ENCODE peak calls at places on chromosomes 3 and 15, in eight cellular contexts. V, Z, R, X, F, S, H and C are unnamed samples.

GRCh38 chr15:63601727-63602185 is 4.6 kb downstream of the FBXL22 start:
- DNase-seq in X (no peak), H (no peak), V (peak; percentile 73), Z (no peak), F (no peak), S (no peak), R (no peak), C (no peak)

GRCh38 chr3:127820871-127821853 is 1.2 kb downstream of the MGLL start:
- DNase-seq in X (no peak), Z (no peak), H (peak; percentile 42), V (peak; percentile 80), S (no peak), F (no peak), R (no peak), C (no peak)

GRCh38 chr3:158668506-158668905 is 3.9 kb downstream of the LXN start:
- DNase-seq in H (no peak), X (no peak), V (no peak), S (no peak), R (no peak), F (no peak), Z (no peak), C (no peak)

GRCh38 chr3:72830452-72831217 is 17.6 kb downstream of the SHQ1 start:
- DNase-seq in H (no peak), S (no peak), V (no peak), R (no peak), Z (no peak), X (no peak), F (no peak), C (no peak)

GRCh38 chr3:129305592-129306091 is 27.0 kb downstream of the HMCES start:
- DNase-seq in H (peak; percentile 81), X (peak; percentile 91), F (peak; percentile 98), Z (peak; percentile 92), S (no peak), R (peak; percentile 95), V (peak; percentile 76), C (peak; percentile 27)

GRCh38 chr3:147699175-147699838 is 290.1 kb downstream of the ZIC1 start:
- DNase-seq in S (no peak), X (no peak), V (no peak), Z (no peak), F (no peak), R (no peak), H (no peak), C (no peak)

GRCh38 chr3:78988324-78988723 is 779.5 kb downstream of the ROBO1 start:
- DNase-seq in V (no peak), H (no peak), S (no peak), R (no peak), Z (no peak), X (peak; percentile 28), F (no peak), C (no peak)

GRCh38 chr15:74399511-74400312 is 32.3 kb upstream of the CYP11A1 start:
- DNase-seq in R (no peak), X (no peak), Z (no peak), H (no peak), V (peak; percentile 22), F (no peak), S (no peak), C (no peak)

GRCh38 chr3:66555214-66555844 is 54.5 kb upstream of the LRIG1 start:
- DNase-seq in R (no peak), V (no peak), X (no peak), H (no peak), F (no peak), Z (no peak), S (no peak), C (no peak)

GRCh38 chr3:143184098-143184497 is 64.5 kb downstream of the CHST2 start:
- DNase-seq in Z (no peak), F (no peak), V (no peak), S (no peak), X (no peak), H (no peak), R (no peak), C (no peak)

GRCh38 chr3:58742239-58742638 is 75.7 kb upstream of the FAM3D start:
- DNase-seq in F (no peak), H (no peak), V (peak; percentile 27), X (no peak), R (no peak), Z (no peak), S (no peak), C (no peak)

GRCh38 chr3:184003187-184003967 is 14.3 kb downstream of the ABCC5 start:
- DNase-seq in X (no peak), H (no peak), V (no peak), Z (no peak), F (no peak), R (no peak), S (no peak), C (no peak)

GRCh38 chr15:60831540-60831939 is 352.6 kb upstream of the ICE2 start:
- DNase-seq in S (no peak), V (no peak), Z (no peak), H (no peak), X (no peak), R (no peak), F (no peak), C (no peak)

GRCh38 chr3:122074621-122075265 is 19.6 kb downstream of the CD86 start:
- DNase-seq in S (no peak), V (peak; percentile 34), H (peak; percentile 50), Z (no peak), X (no peak), F (no peak), R (no peak), C (no peak)

DNA sequence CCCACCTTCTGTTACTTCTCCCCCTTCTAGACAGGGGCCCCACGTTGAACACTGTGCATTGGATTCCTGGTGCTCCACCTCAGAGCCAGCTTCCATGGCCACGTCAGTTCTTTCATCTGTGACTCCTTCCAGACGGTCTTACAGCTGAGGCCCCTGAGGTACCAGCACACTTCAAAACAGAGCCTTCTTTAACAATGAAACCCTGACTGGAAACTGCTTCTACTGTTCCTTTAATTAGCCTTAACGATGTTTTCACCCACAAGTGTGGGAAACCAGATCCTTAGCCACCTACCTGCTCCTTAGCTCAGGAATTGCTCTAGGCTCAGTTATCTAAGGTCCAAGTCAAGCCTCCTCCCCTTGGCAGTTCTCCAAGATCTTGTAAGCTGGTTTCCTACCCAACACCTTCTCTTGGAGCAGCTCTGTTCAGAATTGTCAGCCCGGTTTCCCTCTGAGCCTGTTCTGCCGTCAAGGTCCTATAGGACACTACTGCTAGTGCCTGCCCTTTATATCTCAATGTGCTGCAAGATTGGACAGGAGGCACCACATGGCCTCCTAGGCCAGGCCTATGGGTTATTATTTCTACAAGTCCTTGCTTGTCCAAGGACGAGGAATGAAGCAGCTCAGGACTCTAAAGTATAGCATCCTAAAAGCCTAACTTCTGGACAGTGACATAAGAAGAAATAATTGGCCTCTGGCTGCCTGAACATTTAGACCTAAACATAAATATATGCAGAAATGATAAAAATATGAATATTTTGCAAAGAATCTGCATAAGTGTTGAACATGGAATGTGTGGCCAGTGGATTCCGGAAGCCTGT is 80.6 kb downstream of the FMN1 start:
- DNase-seq in Z (no peak), F (no peak), R (no peak), V (no peak), H (no peak), S (no peak), X (no peak), C (no peak)
- H3K27ac ChIP-seq in Z (no peak overlapping the region), F (no peak overlapping the region), R (peak overlapping the region; percentile 12), V (no peak overlapping the region), H (no peak overlapping the region), S (no peak overlapping the region), X (no peak overlapping the region), C (no peak overlapping the region)

GRCh38 chr3:149832086-149832485 is 19.1 kb downstream of the RNF13 start:
- DNase-seq in F (no peak), S (no peak), X (no peak), V (no peak), R (no peak), Z (no peak), H (no peak), C (no peak)

GRCh38 chr3:149831321-149831720 is 18.3 kb downstream of the RNF13 start:
- DNase-seq in F (no peak), V (no peak), Z (no peak), S (no peak), R (no peak), H (no peak), X (no peak), C (no peak)

GRCh38 chr3:149833241-149833640 is 20.2 kb downstream of the RNF13 start:
- DNase-seq in F (no peak), Z (no peak), R (no peak), S (no peak), X (no peak), V (no peak), H (no peak), C (no peak)

GRCh38 chr3:149828390-149828789 is 15.4 kb downstream of the RNF13 start:
- DNase-seq in X (no peak), Z (no peak), R (no peak), V (no peak), S (no peak), F (no peak), H (no peak), C (no peak)

DNA sequence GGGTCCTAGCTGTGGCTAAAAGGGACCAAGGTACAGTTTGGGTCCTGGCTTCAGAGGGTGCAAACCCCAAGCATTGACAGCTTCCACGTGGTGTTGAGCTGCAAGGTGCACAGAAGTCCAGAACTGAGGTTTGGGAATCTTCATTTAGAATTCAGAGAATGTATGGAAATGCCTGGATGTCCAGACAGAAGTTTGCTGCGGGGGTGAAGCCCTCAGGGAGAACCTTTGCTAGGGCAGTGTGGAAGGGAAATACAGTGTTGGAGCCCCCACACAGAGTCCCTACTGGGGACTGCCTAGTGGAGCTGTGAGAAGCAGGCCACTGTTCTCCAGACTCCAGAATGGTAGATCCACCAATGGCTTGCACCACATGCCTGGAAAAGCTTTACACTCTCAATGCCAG is 17.9 kb downstream of the RNF13 start:
- DNase-seq in F (no peak), H (no peak), X (no peak), V (no peak), R (no peak), S (no peak), Z (no peak), C (no peak)
- H3K9me3 ChIP-seq in F (peaks cover 26% of the 10 kb centered on the region), H (peaks cover 45% of the 10 kb centered on the region), X (peaks cover 14% of the 10 kb centered on the region), V (peaks cover 26% of the 10 kb centered on the region), R (peaks cover 3% of the 10 kb centered on the region), S (peaks cover 26% of the 10 kb centered on the region), Z (no peaks in the 10 kb centered on the region), C (peaks cover 11% of the 10 kb centered on the region)

DNA sequence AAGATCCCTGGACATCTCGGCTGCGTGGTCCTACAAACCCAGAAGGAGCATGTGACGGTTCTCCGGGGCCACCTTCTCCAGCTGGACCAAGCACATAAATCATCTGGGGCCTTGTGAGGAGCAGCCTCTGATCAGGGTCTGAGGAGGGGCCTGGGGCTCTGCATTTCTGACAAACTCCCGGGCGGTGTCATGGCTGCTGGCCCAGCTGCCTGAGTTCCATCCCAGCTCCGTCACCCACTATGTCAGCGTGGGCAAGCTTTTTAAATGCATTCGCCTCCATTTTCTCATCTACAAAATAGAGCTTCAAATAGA is 126.3 kb upstream of the MEF2A start:
- DNase-seq in Z (peak; percentile 31), F (no peak), H (no peak), V (no peak), X (no peak), R (no peak), S (no peak), C (no peak)
- H3K4me1 ChIP-seq in Z (peaks cover 10% of the 10 kb centered on the region), F (peaks cover 32% of the 10 kb centered on the region), H (peaks cover 96% of the 10 kb centered on the region), V (peaks cover 21% of the 10 kb centered on the region), X (peaks cover 27% of the 10 kb centered on the region), R (peaks cover 7% of the 10 kb centered on the region), S (peaks cover 40% of the 10 kb centered on the region), C (peaks cover 34% of the 10 kb centered on the region)

DNA sequence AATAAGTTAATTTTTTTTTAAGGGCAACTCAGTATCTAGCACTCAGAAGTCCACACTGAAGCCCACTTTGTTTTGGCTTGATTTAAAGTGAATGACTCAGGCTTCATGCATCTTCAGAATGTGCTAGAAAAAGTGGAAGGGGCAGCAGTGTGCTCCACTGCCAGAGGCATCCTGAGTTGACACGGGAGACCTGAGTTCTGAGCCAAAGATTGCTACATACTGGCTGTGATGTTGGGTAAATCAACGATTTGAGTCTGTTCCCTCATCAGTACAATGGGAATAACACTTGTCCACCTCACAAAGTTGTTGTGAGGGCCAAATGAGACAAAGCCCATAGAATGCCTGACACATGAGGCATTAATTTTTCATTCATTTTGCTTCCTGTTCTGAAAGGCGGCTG is 19.0 kb downstream of the TMEM43 start:
- DNase-seq in V (peak; percentile 43), Z (no peak), S (no peak), R (no peak), X (peak; percentile 62), H (no peak), F (no peak), C (no peak)
- H3K27ac ChIP-seq in V (peak overlapping the region; percentile 91), Z (peak overlapping the region; percentile 60), S (peak overlapping the region; percentile 94), R (peak overlapping the region; percentile 25), X (peak overlapping the region; percentile 95), H (peak overlapping the region; percentile 89), F (no peak overlapping the region), C (peak overlapping the region; percentile 99)